ENCODE peak calls at places on chromosomes 11 and 22, in five cellular contexts. Z is uterus, B is A549, Y is adrenal gland, O is K562. L is an unnamed sample.

GRCh38 chr11:47460571-47461235 is 11.8 kb upstream of the RAPSN start:
- DNase-seq in Z (no peak), O (no peak), B (no peak), Y (no peak), L (no peak)

GRCh38 chr11:34345991-34346480 is 11.8 kb downstream of the ABTB2 start:
- DNase-seq in Y (no peak), B (no peak), Z (peak; percentile 45), O (no peak), L (no peak)

GRCh38 chr11:77113382-77114088 is 10.9 kb downstream of the OMP start:
- DNase-seq in Z (no peak), O (peak; percentile 70), Y (peak; percentile 77), B (peak; percentile 82), L (peak; percentile 61)

GRCh38 chr11:6548121-6548520 is 51.0 kb downstream of the DNHD1 start:
- DNase-seq in B (no peak), Y (no peak), Z (no peak), O (no peak), L (no peak)

GRCh38 chr11:68721075-68721474 is 30.2 kb downstream of the TESMIN start:
- DNase-seq in B (no peak), Z (no peak), Y (no peak), O (no peak), L (no peak)

GRCh38 chr22:38086001-38086845 is 2.2 kb upstream of the SLC16A8 start:
- DNase-seq in Y (no peak), B (no peak), O (no peak), Z (no peak), L (no peak)

GRCh38 chr11:12784987-12785386 is 110.8 kb downstream of the TEAD1 start:
- DNase-seq in O (no peak), B (no peak), Y (no peak), Z (no peak), L (no peak)

GRCh38 chr11:11524436-11525038 is 97.3 kb downstream of the GALNT18 start:
- DNase-seq in B (no peak), Z (no peak), O (no peak), Y (no peak), L (no peak)

GRCh38 chr11:69268911-69269310 is 25.0 kb upstream of the MYEOV start:
- DNase-seq in B (no peak), Z (no peak), O (no peak), Y (no peak), L (no peak)

GRCh38 chr11:113248702-113249490 is 65.5 kb upstream of the TTC12 start:
- DNase-seq in Z (no peak), Y (no peak), B (no peak), O (no peak), L (no peak)

GRCh38 chr22:24083361-24083760 is 72.3 kb downstream of the CABIN1 start:
- DNase-seq in Z (no peak), B (no peak), O (no peak), Y (no peak), L (no peak)

GRCh38 chr11:129090056-129090455 is 102.1 kb downstream of the ARHGAP32 start:
- DNase-seq in O (no peak), B (no peak), Z (no peak), Y (no peak), L (no peak)

GRCh38 chr11:132318421-132319157 is 948.2 kb downstream of the NTM start:
- DNase-seq in B (no peak), O (no peak), Y (no peak), Z (no peak), L (no peak)

GRCh38 chr11:6658647-6659046 is 3.0 kb upstream of the DCHS1 start:
- DNase-seq in Z (no peak), B (no peak), Y (no peak), O (no peak), L (no peak)

GRCh38 chr22:49534386-49534785 is 293.3 kb downstream of the BRD1 start:
- DNase-seq in B (no peak), O (no peak), Y (no peak), Z (no peak), L (no peak)

GRCh38 chr22:36238348-36239149 is 778 bp downstream of the APOL2 start:
- DNase-seq in Y (peak; percentile 58), Z (peak; percentile 53), O (peak; percentile 36), B (no peak), L (no peak)

GRCh38 chr11:27934830-27935145 is 173.2 kb downstream of the KIF18A start:
- DNase-seq in O (no peak), Z (no peak), B (peak; percentile 83), Y (no peak), L (no peak)

GRCh38 chr11:103953797-103954495 is 82.5 kb upstream of the DDI1 start:
- DNase-seq in O (no peak), Z (no peak), B (no peak), Y (no peak), L (no peak)

GRCh38 chr11:76641905-76642304 is 28.6 kb downstream of the LRRC32 start:
- DNase-seq in Y (no peak), B (no peak), O (no peak), Z (no peak), L (no peak)

GRCh38 chr11:45665206-45665932 is at the start of gene CHST1:
- DNase-seq in Z (peak; percentile 37), O (no peak), Y (peak; percentile 60), B (no peak), L (no peak)

GRCh38 chr11:11230802-11231562 is 122.1 kb downstream of the CSNK2A3 start:
- DNase-seq in O (peak; percentile 44), Z (no peak), Y (peak; percentile 2), B (peak; percentile 24), L (peak; percentile 22)

GRCh38 chr11:45089845-45090499 is 56.5 kb upstream of the PRDM11 start:
- DNase-seq in B (no peak), Z (no peak), Y (peak; percentile 36), O (no peak), L (no peak)

GRCh38 chr11:2670541-2671100 is 29.2 kb downstream of the KCNQ1OT1 start:
- DNase-seq in O (no peak), Z (peak; percentile 7), Y (no peak), B (no peak), L (no peak)

GRCh38 chr11:65386307-65387081 is at the start of gene FRMD8:
- DNase-seq in B (peak; percentile 82), Z (peak; percentile 93), Y (peak; percentile 96), O (peak; percentile 98), L (peak; percentile 94)
- TF ChIP-seq POLR2A in B (peak; percentile 75), Z (peak; percentile 97), Y (peak; percentile 92), O (peak; percentile 84), L (peak; percentile 66)

GRCh38 chr11:44065851-44066731 is at the start of gene ACCS:
- DNase-seq in B (peak; percentile 90), Y (peak; percentile 97), O (peak; percentile 90), Z (peak; percentile 97), L (peak; percentile 84)
- TF ChIP-seq POLR2A in B (peak; percentile 70), Y (peak; percentile 63), O (peak; percentile 91), Z (peak; percentile 69), L (peak; percentile 65)

GRCh38 chr11:65502274-65502851 is 3.5 kb downstream of the MALAT1 start:
- DNase-seq in O (no peak), Z (no peak), B (no peak), Y (no peak), L (no peak)

GRCh38 chr11:65501530-65502273 is 2.9 kb downstream of the MALAT1 start:
- DNase-seq in B (no peak), O (no peak), Z (no peak), Y (no peak), L (no peak)

GRCh38 chr11:65503923-65504670 is 5.3 kb downstream of the MALAT1 start:
- DNase-seq in Z (no peak), O (no peak), Y (peak; percentile 53), B (no peak), L (no peak)

GRCh38 chr11:65503606-65503922 is 4.7 kb downstream of the MALAT1 start:
- DNase-seq in Y (no peak), Z (no peak), O (no peak), B (no peak), L (no peak)

DNA sequence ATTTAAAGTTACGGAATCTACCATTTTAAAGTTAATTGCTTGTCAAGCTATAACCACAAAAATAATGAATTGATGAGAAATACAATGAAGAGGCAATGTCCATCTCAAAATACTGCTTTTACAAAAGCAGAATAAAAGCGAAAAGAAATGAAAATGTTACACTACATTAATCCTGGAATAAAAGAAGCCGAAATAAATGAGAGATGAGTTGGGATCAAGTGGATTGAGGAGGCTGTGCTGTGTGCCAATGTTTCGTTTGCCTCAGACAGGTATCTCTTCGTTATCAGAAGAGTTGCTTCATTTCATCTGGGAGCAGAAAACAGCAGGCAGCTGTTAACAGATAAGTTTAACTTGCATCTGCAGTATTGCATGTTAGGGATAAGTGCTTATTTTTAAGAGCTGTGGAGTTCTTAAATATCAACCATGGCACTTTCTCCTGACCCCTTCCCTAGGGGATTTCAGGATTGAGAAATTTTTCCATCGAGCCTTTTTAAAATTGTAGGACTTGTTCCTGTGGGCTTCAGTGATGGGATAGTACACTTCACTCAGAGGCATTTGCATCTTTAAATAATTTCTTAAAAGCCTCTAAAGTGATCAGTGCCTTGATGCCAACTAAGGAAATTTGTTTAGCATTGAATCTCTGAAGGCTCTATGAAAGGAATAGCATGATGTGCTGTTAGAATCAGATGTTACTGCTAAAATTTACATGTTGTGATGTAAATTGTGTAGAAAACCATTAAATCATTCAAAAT is 4.2 kb downstream of the MALAT1 start:
- DNase-seq in B (no peak), Y (peak; percentile 55), Z (peak; percentile 21), O (no peak), L (no peak)
- TF ChIP-seq POLR2A in B (no peak), Y (peak; percentile 89), Z (peak; percentile 29), O (peak; percentile 94), L (peak; percentile 99)

DNA sequence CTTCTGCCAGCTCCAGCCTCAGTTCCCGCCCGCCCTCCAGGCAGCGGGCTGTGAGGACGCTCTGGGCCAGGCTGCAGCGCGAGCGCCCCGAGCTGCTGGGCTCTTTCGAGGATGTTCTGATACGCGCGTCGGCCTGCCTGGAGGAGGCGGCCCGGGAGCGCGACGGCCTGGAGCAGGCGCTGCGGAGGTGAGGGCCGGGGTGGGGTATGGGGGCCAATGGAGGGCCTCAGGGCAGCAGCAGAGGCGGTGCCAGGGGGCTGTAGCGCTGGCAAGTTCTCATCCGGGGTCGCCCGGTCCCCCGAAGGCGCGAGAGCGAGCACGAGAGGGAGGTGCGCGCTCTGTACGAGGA is 2.2 kb downstream of the CRACR2B start:
- DNase-seq in Z (no peak), O (no peak), Y (no peak), B (no peak), L (no peak)
- TF ChIP-seq POLR2A in Z (no peak), O (no peak), Y (no peak), B (no peak), L (no peak)